ENCODE peak calls at places on chromosome 21, in four cellular contexts. A, J, K and I are unnamed samples.
A peak's percentile ranks its signal among the peaks of the same experiment; 100 is the strongest.

GRCh38 chr21:27173052-27173451 is 206.2 kb upstream of the ADAMTS5 start:
- DNase-seq in A (no peak), J (no peak), K (no peak), I (no peak)

GRCh38 chr21:43210454-43211084 is 41.8 kb downstream of the CRYAA start:
- DNase-seq in A (peak; percentile 46), J (no peak), K (no peak), I (no peak)

GRCh38 chr21:22791986-22792560 is 1793.9 kb downstream of the NCAM2 start:
- DNase-seq in A (no peak), J (peak; percentile 24), K (peak; percentile 37), I (no peak)

GRCh38 chr21:34968414-34969333 is 80.4 kb downstream of the RUNX1 start:
- DNase-seq in A (no peak), J (no peak), K (no peak), I (no peak)

GRCh38 chr21:15788847-15789548 is 59.2 kb downstream of the USP25 start:
- DNase-seq in A (no peak), J (no peak), K (no peak), I (no peak)

GRCh38 chr21:27734146-27734545 is 767.3 kb upstream of the ADAMTS5 start:
- DNase-seq in A (no peak), J (peak; percentile 82), K (no peak), I (no peak)

GRCh38 chr21:31732891-31733520 is 1.1 kb upstream of the SCAF4 start:
- DNase-seq in A (no peak), J (no peak), K (peak; percentile 57), I (peak; percentile 1)

GRCh38 chr21:26840206-26840605 is 5.0 kb downstream of the ADAMTS1 start:
- DNase-seq in A (no peak), J (no peak), K (peak; percentile 84), I (no peak)

GRCh38 chr21:41745026-41745820 is 21.6 kb downstream of the RIPK4 start:
- DNase-seq in A (peak; percentile 49), J (no peak), K (no peak), I (no peak)
- H3K27ac ChIP-seq in A (no peak overlapping the region), J (no peak overlapping the region), K (peak overlapping the region; percentile 14), I (no peak overlapping the region)

GRCh38 chr21:33206771-33207290 is 22.9 kb upstream of the IFNAR2 start:
- DNase-seq in A (no peak), J (no peak), K (no peak), I (no peak)

GRCh38 chr21:33202464-33203363 is 27.0 kb upstream of the IFNAR2 start:
- DNase-seq in A (no peak), J (no peak), K (no peak), I (no peak)

GRCh38 chr21:33207471-33208149 is 22.1 kb upstream of the IFNAR2 start:
- DNase-seq in A (no peak), J (no peak), K (no peak), I (no peak)

GRCh38 chr21:33203371-33203724 is 26.4 kb upstream of the IFNAR2 start:
- DNase-seq in A (no peak), J (no peak), K (no peak), I (no peak)

DNA sequence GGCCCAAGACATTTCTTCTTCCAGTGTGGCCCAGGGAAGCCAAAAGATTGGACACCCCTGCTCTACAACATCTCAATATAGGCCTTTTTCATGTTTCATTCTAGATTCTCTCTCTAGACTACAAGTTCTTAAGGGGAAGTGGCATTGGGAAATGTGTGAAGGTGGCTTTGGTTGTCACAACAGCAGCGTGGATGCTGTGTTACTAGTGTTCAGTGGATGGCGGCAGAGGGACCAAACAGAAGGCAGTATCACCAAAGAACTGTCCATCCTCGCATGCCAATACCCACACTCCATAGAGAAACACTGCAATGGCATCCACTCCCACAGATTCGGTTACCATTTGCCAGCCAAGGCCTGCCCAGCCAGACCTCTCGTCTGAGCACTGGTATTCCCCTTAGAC is 24.3 kb upstream of the IFNAR2 start:
- DNase-seq in A (no peak), J (no peak), K (peak; percentile 40), I (no peak)
- H3K4me3 ChIP-seq in A (no peak overlapping the region), J (no peak overlapping the region), K (no peak overlapping the region), I (no peak overlapping the region)

DNA sequence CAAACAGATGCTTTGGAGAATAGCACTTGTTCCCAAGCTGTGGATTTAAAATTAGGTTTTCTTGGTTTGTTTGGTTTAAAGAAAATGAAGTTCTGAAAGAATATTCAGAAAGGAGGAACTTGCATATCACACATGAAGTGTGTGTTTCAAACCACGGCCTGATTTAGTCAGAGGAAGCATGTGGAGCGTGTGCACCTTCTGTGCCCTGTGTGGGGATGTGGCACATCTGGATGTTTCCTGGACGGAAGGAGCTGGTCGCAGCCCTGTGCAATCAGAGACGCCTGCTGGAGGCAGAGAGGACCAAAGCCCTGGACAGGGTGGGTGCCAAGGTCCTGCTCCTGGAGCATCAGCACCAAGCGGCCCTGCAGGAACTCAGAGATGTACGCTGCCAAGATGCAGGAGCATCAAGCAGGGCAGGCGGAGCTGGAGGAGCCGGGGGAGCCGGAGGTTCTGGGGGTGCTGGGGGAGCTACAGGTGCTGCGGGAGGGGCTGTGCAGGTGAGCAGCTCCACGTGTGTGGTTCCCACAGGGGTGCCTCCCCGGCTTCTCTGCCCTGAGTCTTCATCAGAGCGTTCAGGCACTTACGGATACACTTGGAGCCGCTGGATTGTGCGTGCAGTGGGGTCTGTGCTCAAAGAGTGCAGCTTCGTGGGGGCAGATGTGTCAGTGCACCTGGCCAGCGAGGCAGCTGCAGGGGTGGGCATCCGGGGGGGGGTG is 45.7 kb downstream of the PCNT start:
- DNase-seq in A (no peak), J (no peak), K (no peak), I (no peak)
- H3K27ac ChIP-seq in A (no peak overlapping the region), J (no peak overlapping the region), K (no peak overlapping the region), I (no peak overlapping the region)

DNA sequence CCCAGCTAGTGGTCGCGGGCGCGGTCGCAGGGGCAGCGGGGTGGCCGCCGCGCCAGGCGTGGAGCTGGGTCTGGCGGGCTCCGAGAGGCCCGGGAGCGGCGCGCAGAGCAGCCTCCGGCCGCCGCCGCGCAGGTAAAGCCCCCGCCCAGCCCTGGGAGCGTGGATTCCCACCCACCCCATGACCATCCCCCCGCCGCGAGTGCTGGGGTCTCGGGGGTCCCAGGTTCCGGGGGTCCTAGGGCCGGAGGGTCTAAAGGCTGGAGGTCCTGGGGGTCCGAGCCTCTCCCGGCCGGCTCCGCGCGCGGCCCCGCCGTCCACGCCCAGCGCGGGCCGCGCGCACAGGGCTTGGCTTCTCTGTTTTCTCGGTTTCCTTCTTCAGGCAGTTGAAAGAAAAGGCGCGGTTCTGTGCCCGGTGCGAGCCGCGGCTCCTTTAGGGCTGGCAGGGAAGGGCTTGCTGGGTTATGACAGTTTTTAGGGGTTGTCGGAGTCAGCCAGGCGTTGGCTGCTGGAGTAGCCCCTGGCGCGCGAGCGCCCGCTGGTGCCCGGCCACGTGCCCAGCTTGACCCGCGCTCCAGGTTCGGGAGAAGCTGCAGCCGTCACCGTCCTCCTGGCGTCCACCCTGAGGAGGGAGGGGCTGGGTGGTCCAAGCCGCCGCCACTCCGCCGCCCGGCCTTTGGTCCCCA is 355 bp downstream of the LRRC3 start:
- DNase-seq in A (peak; percentile 75), J (no peak), K (peak; percentile 50), I (no peak)
- H3K4me3 ChIP-seq in A (peak overlapping the region; percentile 49), J (peak overlapping the region; percentile 47), K (peak overlapping the region; percentile 24), I (peak overlapping the region; percentile 64)

GRCh38 chr21:39312112-39313041 is 1.1 kb downstream of the BRWD1 start:
- DNase-seq in A (peak; percentile 98), J (peak; percentile 77), K (peak; percentile 95), I (peak; percentile 96)
- H3K27ac ChIP-seq in A (peak overlapping the region; percentile 97), J (peak overlapping the region; percentile 89), K (peak overlapping the region; percentile 97), I (peak overlapping the region; percentile 78)